ENCODE peak calls at places on chromosomes 3 and 15, in nine cellular contexts. E is cardiac muscle cell, R is activated gamma-delta T cell, P is H9, G is PC-9, X is psoas muscle, I is DMS 273 treated with DMSO at 0.1 percent for 48 hours, W is NCI-H1092 treated with DMSO at 0.1 percent for 48 hours, Y is prostate gland. J is an unnamed sample.

GRCh38 chr15:75903331-75904240 is at the start of gene FBXO22:
- DNase-seq in E (peak), R (peak), P (peak), G (peak), X (peak), I (peak), W (peak), Y (peak), J (peak)

GRCh38 chr3:12451960-12452359 is 32.3 kb upstream of the TSEN2 start:
- DNase-seq in E (no peak), R (no peak), P (no peak), G (no peak), X (no peak), I (no peak), W (no peak), Y (no peak), J (no peak)

GRCh38 chr15:84862214-84862975 is 22.1 kb upstream of the SLC28A1 start:
- DNase-seq in E (no peak), R (no peak), P (no peak), G (no peak), X (no peak), I (no peak), W (no peak), Y (no peak), J (no peak)

GRCh38 chr3:134033315-134033996 is 3.7 kb upstream of the SLCO2A1 start:
- DNase-seq in E (no peak), R (no peak), P (no peak), G (no peak), X (no peak), I (no peak), W (no peak), Y (no peak), J (no peak)

GRCh38 chr15:99452728-99453643 is 112.8 kb upstream of the MEF2A start:
- DNase-seq in E (peak), R (no peak), P (no peak), G (no peak), X (peak), I (no peak), W (no peak), Y (no peak), J (peak)

GRCh38 chr15:26891448-26891881 is 24.6 kb downstream of the GABRA5 start:
- DNase-seq in E (peak), R (no peak), P (peak), G (no peak), X (no peak), I (no peak), W (peak), Y (peak), J (peak)

GRCh38 chr3:187039100-187039722 is 100.1 kb downstream of the RPL39L start:
- DNase-seq in E (no peak), R (no peak), P (no peak), G (no peak), X (no peak), I (no peak), W (no peak), Y (no peak), J (no peak)

GRCh38 chr3:105614288-105615030 is 247.8 kb downstream of the ALCAM start:
- DNase-seq in E (peak), R (no peak), P (no peak), G (no peak), X (no peak), I (no peak), W (no peak), Y (no peak), J (no peak)

GRCh38 chr3:12954891-12955650 is 113.7 kb upstream of the RPL32 start:
- DNase-seq in E (peak), R (no peak), P (no peak), G (no peak), X (peak), I (no peak), W (peak), Y (peak), J (peak)

GRCh38 chr3:125990253-125990970 is 21.4 kb downstream of the ROPN1B start:
- DNase-seq in E (peak), R (peak), P (peak), G (peak), X (peak), I (peak), W (no peak), Y (peak), J (peak)

GRCh38 chr15:90860450-90860849 is 7.9 kb upstream of the FURIN start:
- DNase-seq in E (no peak), R (no peak), P (no peak), G (peak), X (no peak), I (no peak), W (no peak), Y (peak), J (no peak)

GRCh38 chr3:165820685-165821123 is 16.5 kb downstream of the BCHE start:
- DNase-seq in E (no peak), R (no peak), P (no peak), G (peak), X (no peak), I (no peak), W (no peak), Y (no peak), J (no peak)

GRCh38 chr3:136984837-136985236 is 27.1 kb downstream of the IL20RB start:
- DNase-seq in E (peak), R (no peak), P (no peak), G (no peak), X (no peak), I (peak), W (no peak), Y (peak), J (no peak)

GRCh38 chr3:145776782-145777408 is 384.1 kb downstream of the PLOD2 start:
- DNase-seq in E (peak), R (no peak), P (peak), G (no peak), X (no peak), I (peak), W (no peak), Y (peak), J (no peak)

GRCh38 chr3:152524198-152525140 is 255.7 kb downstream of the MBNL1 start:
- DNase-seq in E (peak), R (no peak), P (no peak), G (no peak), X (no peak), I (peak), W (peak), Y (peak), J (peak)

GRCh38 chr3:29686889-29687592 is 406.2 kb downstream of the RBMS3 start:
- DNase-seq in E (peak), R (no peak), P (no peak), G (no peak), X (no peak), I (no peak), W (no peak), Y (no peak), J (no peak)

GRCh38 chr15:35751421-35752133 is 205.6 kb upstream of the DPH6 start:
- DNase-seq in E (peak), R (no peak), P (peak), G (no peak), X (peak), I (no peak), W (peak), Y (peak), J (peak)

GRCh38 chr15:40441012-40441735 is 421 bp downstream of the BAHD1 start:
- DNase-seq in E (no peak), R (peak), P (no peak), G (no peak), X (no peak), I (no peak), W (peak), Y (no peak), J (no peak)

GRCh38 chr3:127367593-127367992 is 79.7 kb upstream of the PRR20G start:
- DNase-seq in E (no peak), R (no peak), P (no peak), G (no peak), X (no peak), I (no peak), W (no peak), Y (no peak), J (no peak)

GRCh38 chr3:134212898-134213665 is 37.6 kb downstream of the RYK start:
- DNase-seq in E (peak), R (no peak), P (peak), G (peak), X (peak), I (peak), W (peak), Y (peak), J (peak)

GRCh38 chr15:61049003-61049402 is 180.1 kb downstream of the RORA start:
- DNase-seq in E (no peak), R (no peak), P (no peak), G (no peak), X (no peak), I (no peak), W (no peak), Y (no peak), J (no peak)

GRCh38 chr3:18345015-18345367 is 80.1 kb downstream of the SATB1 start:
- DNase-seq in E (no peak), R (no peak), P (no peak), G (no peak), X (no peak), I (no peak), W (no peak), Y (no peak), J (no peak)

GRCh38 chr15:23472678-23473077 is 25.6 kb upstream of the GOLGA6L2 start:
- DNase-seq in E (no peak), R (no peak), P (no peak), G (no peak), X (no peak), I (no peak), W (no peak), Y (no peak), J (no peak)

GRCh38 chr15:31098953-31099740 is 2.4 kb downstream of the TRPM1 start:
- DNase-seq in E (no peak), R (no peak), P (no peak), G (no peak), X (no peak), I (no peak), W (no peak), Y (no peak), J (no peak)

GRCh38 chr15:60283936-60284335 is 113.8 kb downstream of the ANXA2 start:
- DNase-seq in E (no peak), R (no peak), P (no peak), G (no peak), X (no peak), I (no peak), W (no peak), Y (no peak), J (no peak)

GRCh38 chr15:61038387-61038786 is 190.7 kb downstream of the RORA start:
- DNase-seq in E (peak), R (no peak), P (no peak), G (no peak), X (no peak), I (no peak), W (peak), Y (no peak), J (peak)